ENCODE peak calls at places on chromosomes 13 and 19, in nine cellular contexts. A is ELF-1, G is cardiac muscle cell, X is ovary, O is hypothalamus, M is KG1, V is iris pigment epithelial cell, S is heart left ventricle, L is HFF-Myc. K is an unnamed sample.
A peak's percentile ranks its signal among the peaks of the same experiment; 100 is the strongest.

GRCh38 chr13:94480672-94481145 is 1.2 kb upstream of the DCT start:
- DNase-seq in A (no peak), G (no peak), X (no peak), O (no peak), M (no peak), V (peak; percentile 43), S (peak; percentile 57), L (no peak), K (no peak)

GRCh38 chr19:23071087-23071511 is 45.7 kb upstream of the ZNF730 start:
- DNase-seq in A (peak; percentile 90), G (no peak), X (peak; percentile 42), O (no peak), M (no peak), V (peak; percentile 28), S (peak; percentile 30), L (no peak), K (peak; percentile 2)

GRCh38 chr19:996051-996838 is 4.0 kb upstream of the GRIN3B start:
- DNase-seq in A (peak; percentile 63), G (no peak), X (no peak), O (no peak), M (peak; percentile 5), V (peak; percentile 56), S (no peak), L (no peak), K (no peak)

GRCh38 chr13:80341771-80342271 is 895 bp upstream of the SPRY2 start:
- DNase-seq in A (peak; percentile 77), G (peak; percentile 80), X (peak; percentile 47), O (no peak), M (no peak), V (peak; percentile 62), S (peak; percentile 69), L (no peak), K (no peak)

GRCh38 chr19:32397736-32398135 is 7.8 kb upstream of the DPY19L3 start:
- DNase-seq in A (no peak), G (no peak), X (no peak), O (no peak), M (no peak), V (peak; percentile 79), S (no peak), L (peak; percentile 81), K (no peak)

GRCh38 chr13:62320129-62320724 is 904.6 kb upstream of the PCDH20 start:
- DNase-seq in A (no peak), G (peak; percentile 65), X (no peak), O (no peak), M (no peak), V (peak; percentile 60), S (no peak), L (no peak), K (peak; percentile 24)

GRCh38 chr13:99087954-99088491 is 110.2 kb upstream of the DOCK9 start:
- DNase-seq in A (no peak), G (peak; percentile 62), X (no peak), O (no peak), M (no peak), V (no peak), S (no peak), L (no peak), K (no peak)

GRCh38 chr19:14890616-14891379 is 4.9 kb upstream of the OR7A17 start:
- DNase-seq in A (no peak), G (no peak), X (no peak), O (no peak), M (peak; percentile 70), V (no peak), S (no peak), L (no peak), K (no peak)

GRCh38 chr19:47848871-47849473 is 10.1 kb upstream of the TPRX2 start:
- DNase-seq in A (peak; percentile 91), G (peak; percentile 44), X (no peak), O (no peak), M (no peak), V (peak; percentile 41), S (no peak), L (no peak), K (no peak)

GRCh38 chr19:37334179-37335071 is 36.5 kb upstream of the ZNF527 start:
- DNase-seq in A (peak; percentile 95), G (peak; percentile 96), X (peak; percentile 89), O (peak; percentile 76), M (peak; percentile 27), V (peak; percentile 92), S (peak; percentile 96), L (peak; percentile 58), K (peak; percentile 79)

GRCh38 chr19:892243-892996 is 567 bp downstream of the MED16 start:
- DNase-seq in A (no peak), G (no peak), X (no peak), O (no peak), M (no peak), V (peak; percentile 20), S (no peak), L (no peak), K (no peak)

GRCh38 chr19:41701401-41702075 is 6.9 kb upstream of the CEACAM5 start:
- DNase-seq in A (peak; percentile 4), G (no peak), X (no peak), O (no peak), M (no peak), V (no peak), S (no peak), L (no peak), K (no peak)

GRCh38 chr19:31220540-31220939 is 128.7 kb downstream of the TSHZ3 start:
- DNase-seq in A (peak; percentile 9), G (peak; percentile 2), X (no peak), O (no peak), M (peak; percentile 0), V (peak; percentile 19), S (no peak), L (no peak), K (no peak)

GRCh38 chr13:73056054-73056962 is 2.5 kb upstream of the KLF5 start:
- DNase-seq in A (no peak), G (no peak), X (no peak), O (no peak), M (no peak), V (peak; percentile 90), S (no peak), L (peak; percentile 84), K (no peak)

GRCh38 chr19:43711751-43712355 is 4.0 kb upstream of the IRGC start:
- DNase-seq in A (no peak), G (no peak), X (no peak), O (no peak), M (no peak), V (no peak), S (no peak), L (no peak), K (no peak)

GRCh38 chr19:20863176-20863575 is 59.9 kb upstream of the ZNF85 start:
- DNase-seq in A (no peak), G (no peak), X (no peak), O (no peak), M (no peak), V (no peak), S (no peak), L (no peak), K (no peak)

GRCh38 chr19:15418112-15418587 is 638 bp downstream of the AKAP8L start:
- DNase-seq in A (peak; percentile 39), G (no peak), X (peak; percentile 59), O (no peak), M (no peak), V (peak; percentile 34), S (peak; percentile 30), L (no peak), K (peak; percentile 10)

GRCh38 chr19:52590728-52591127 is 20.6 kb downstream of the ZNF701 start:
- DNase-seq in A (no peak), G (no peak), X (no peak), O (no peak), M (no peak), V (no peak), S (no peak), L (no peak), K (no peak)

GRCh38 chr13:23770428-23770827 is 118.8 kb downstream of the MIPEP start:
- DNase-seq in A (peak; percentile 67), G (no peak), X (no peak), O (no peak), M (no peak), V (no peak), S (no peak), L (no peak), K (no peak)

GRCh38 chr19:18223860-18224524 is 2.2 kb downstream of the PDE4C start:
- DNase-seq in A (peak; percentile 96), G (peak; percentile 70), X (peak; percentile 75), O (no peak), M (no peak), V (peak; percentile 19), S (peak; percentile 64), L (no peak), K (no peak)

GRCh38 chr19:54521022-54521859 is 18.6 kb downstream of the LAIR2 start:
- DNase-seq in A (no peak), G (no peak), X (no peak), O (no peak), M (no peak), V (no peak), S (no peak), L (no peak), K (no peak)

GRCh38 chr19:42433503-42434260 is 6.5 kb upstream of the LIPE start:
- DNase-seq in A (peak; percentile 85), G (peak; percentile 80), X (no peak), O (no peak), M (no peak), V (peak; percentile 53), S (peak; percentile 91), L (no peak), K (no peak)

GRCh38 chr19:6060600-6061391 is 49.5 kb downstream of the RFX2 start:
- DNase-seq in A (peak; percentile 42), G (no peak), X (no peak), O (no peak), M (peak; percentile 26), V (peak; percentile 58), S (no peak), L (no peak), K (no peak)

GRCh38 chr13:32537580-32538233 is 888 bp downstream of the N4BP2L2 start:
- DNase-seq in A (peak; percentile 40), G (no peak), X (peak; percentile 61), O (no peak), M (no peak), V (peak; percentile 9), S (peak; percentile 38), L (no peak), K (no peak)

GRCh38 chr19:3034845-3035541 is 5.9 kb upstream of the TLE2 start:
- DNase-seq in A (peak; percentile 66), G (peak; percentile 37), X (peak; percentile 66), O (no peak), M (peak; percentile 42), V (peak; percentile 50), S (no peak), L (peak; percentile 17), K (no peak)

GRCh38 chr13:50127017-50127725 is 111.9 kb downstream of the KCNRG start:
- DNase-seq in A (peak; percentile 64), G (peak; percentile 55), X (peak; percentile 59), O (no peak), M (no peak), V (peak; percentile 79), S (peak; percentile 61), L (no peak), K (no peak)

GRCh38 chr19:461664-462551 is 1.1 kb upstream of the SHC2 start:
- DNase-seq in A (no peak), G (peak; percentile 39), X (peak; percentile 60), O (no peak), M (no peak), V (no peak), S (no peak), L (no peak), K (no peak)

GRCh38 chr19:45955905-45956608 is 17.6 kb downstream of the NOVA2 start:
- DNase-seq in A (no peak), G (no peak), X (no peak), O (no peak), M (no peak), V (peak; percentile 14), S (peak; percentile 77), L (no peak), K (no peak)

GRCh38 chr19:19782783-19783182 is 38.8 kb downstream of the ZNF506 start:
- DNase-seq in A (no peak), G (no peak), X (no peak), O (no peak), M (no peak), V (no peak), S (no peak), L (no peak), K (no peak)

GRCh38 chr19:1001538-1002166 is 1.4 kb downstream of the GRIN3B start:
- DNase-seq in A (peak; percentile 75), G (peak; percentile 71), X (no peak), O (no peak), M (peak; percentile 40), V (no peak), S (peak; percentile 60), L (no peak), K (no peak)

GRCh38 chr19:3499738-3500428 is 591 bp downstream of the DOHH start:
- DNase-seq in A (no peak), G (no peak), X (no peak), O (no peak), M (no peak), V (no peak), S (no peak), L (no peak), K (no peak)